ENCODE peak calls at places on chromosomes 11 and 22, in seven cellular contexts. I is LoVo; O is naive thymus-derived CD8-positive, alpha-beta T cell; F is glutamatergic neuron; T is HCT116; Z is NB4; R is GM06990. A is an unnamed sample.
A peak's percentile ranks its signal among the peaks of the same experiment; 100 is the strongest.

GRCh38 chr22:22877523-22878210 is 9.9 kb upstream of the IGLL5 start:
- DNase-seq in O (peak; percentile 88), T (peak; percentile 54), F (peak; percentile 84), R (no peak), I (peak; percentile 50), Z (peak; percentile 73), A (no peak)

GRCh38 chr11:123579482-123579812 is 75.0 kb downstream of the SCN3B start:
- DNase-seq in O (peak; percentile 31), F (no peak), Z (no peak), I (no peak), R (no peak), T (no peak), A (no peak)

GRCh38 chr11:78266451-78266850 is 77.7 kb downstream of the USP35 start:
- DNase-seq in O (no peak), Z (no peak), R (no peak), I (no peak), F (no peak), T (no peak), A (no peak)

GRCh38 chr22:19879996-19880785 is 25.5 kb upstream of the GNB1L start:
- DNase-seq in Z (no peak), I (no peak), O (peak; percentile 47), F (peak; percentile 10), R (peak; percentile 0), T (no peak), A (no peak)

GRCh38 chr11:105589346-105589745 is 20.5 kb upstream of the GRIA4 start:
- DNase-seq in Z (no peak), F (no peak), I (no peak), R (no peak), O (no peak), T (no peak), A (no peak)

GRCh38 chr22:24930678-24931077 is 15.8 kb downstream of the LHFPL7 start:
- DNase-seq in R (no peak), I (no peak), T (no peak), O (no peak), F (no peak), Z (no peak), A (no peak)

GRCh38 chr11:114345575-114346222 is 49.5 kb downstream of the NNMT start:
- DNase-seq in O (no peak), I (no peak), Z (no peak), T (no peak), F (no peak), R (no peak), A (no peak)

GRCh38 chr11:108131993-108132392 is 10.6 kb downstream of the ACAT1 start:
- DNase-seq in F (no peak), I (no peak), R (no peak), Z (no peak), O (no peak), T (no peak), A (no peak)

GRCh38 chr11:19651654-19652053 is 61.0 kb upstream of the NAV2 start:
- DNase-seq in R (no peak), Z (no peak), O (no peak), I (no peak), F (no peak), T (no peak), A (no peak)